ENCODE peak calls at places on chromosomes 13 and 19, in four cellular contexts. W is lower leg skin, I is Peyer's patch, S is H9. D is an unnamed sample.

GRCh38 chr13:45482571-45483173 is 17.9 kb downstream of the COG3 start:
- DNase-seq in W (no peak), I (no peak), S (no peak), D (peak)

GRCh38 chr13:62357887-62358645 is 942.4 kb upstream of the PCDH20 start:
- DNase-seq in W (no peak), I (no peak), S (peak), D (no peak)

GRCh38 chr13:89514534-89515312 is 1832.8 kb upstream of the MIR17HG start:
- DNase-seq in W (no peak), I (no peak), S (no peak), D (peak)

GRCh38 chr13:61202042-61202441 is 213.6 kb downstream of the PCDH20 start:
- DNase-seq in W (no peak), I (no peak), S (peak), D (no peak)

GRCh38 chr13:82627183-82627582 is 1255.1 kb downstream of the SLITRK1 start:
- DNase-seq in W (no peak), I (no peak), S (no peak), D (peak)

GRCh38 chr19:3163230-3163886 is 15.2 kb upstream of the S1PR4 start:
- DNase-seq in W (no peak), I (no peak), S (peak), D (peak)

GRCh38 chr13:74424455-74424854 is 290.3 kb upstream of the KLF12 start:
- DNase-seq in W (no peak), I (no peak), S (no peak), D (no peak)

GRCh38 chr19:28465317-28466086 is 747.4 kb downstream of the UQCRFS1 start:
- DNase-seq in W (peak), I (no peak), S (no peak), D (peak)

GRCh38 chr19:3100747-3101730 is 6.9 kb downstream of the GNA11 start:
- DNase-seq in W (no peak), I (no peak), S (no peak), D (no peak)

GRCh38 chr13:26280295-26280694 is 26.4 kb downstream of the CDK8 start:
- DNase-seq in W (no peak), I (no peak), S (no peak), D (peak)

GRCh38 chr13:27043013-27043412 is 128.6 kb downstream of the USP12 start:
- DNase-seq in W (no peak), I (no peak), S (no peak), D (peak)

GRCh38 chr19:12784394-12784870 is 6.9 kb upstream of the JUNB start:
- DNase-seq in W (no peak), I (peak), S (no peak), D (no peak)
- TF ChIP-seq CTCF in W (no peak), I (no peak), S (no peak), D (no peak)

GRCh38 chr13:51782026-51782710 is 21.8 kb downstream of the DHRS12 start:
- DNase-seq in W (no peak), I (no peak), S (no peak), D (no peak)

GRCh38 chr13:51784097-51784496 is 19.9 kb downstream of the DHRS12 start:
- DNase-seq in W (no peak), I (no peak), S (no peak), D (no peak)

GRCh38 chr13:51780099-51780498 is 23.9 kb downstream of the DHRS12 start:
- DNase-seq in W (peak), I (no peak), S (no peak), D (no peak)

GRCh38 chr13:51783432-51784094 is 20.4 kb downstream of the DHRS12 start:
- DNase-seq in W (no peak), I (no peak), S (no peak), D (no peak)

DNA sequence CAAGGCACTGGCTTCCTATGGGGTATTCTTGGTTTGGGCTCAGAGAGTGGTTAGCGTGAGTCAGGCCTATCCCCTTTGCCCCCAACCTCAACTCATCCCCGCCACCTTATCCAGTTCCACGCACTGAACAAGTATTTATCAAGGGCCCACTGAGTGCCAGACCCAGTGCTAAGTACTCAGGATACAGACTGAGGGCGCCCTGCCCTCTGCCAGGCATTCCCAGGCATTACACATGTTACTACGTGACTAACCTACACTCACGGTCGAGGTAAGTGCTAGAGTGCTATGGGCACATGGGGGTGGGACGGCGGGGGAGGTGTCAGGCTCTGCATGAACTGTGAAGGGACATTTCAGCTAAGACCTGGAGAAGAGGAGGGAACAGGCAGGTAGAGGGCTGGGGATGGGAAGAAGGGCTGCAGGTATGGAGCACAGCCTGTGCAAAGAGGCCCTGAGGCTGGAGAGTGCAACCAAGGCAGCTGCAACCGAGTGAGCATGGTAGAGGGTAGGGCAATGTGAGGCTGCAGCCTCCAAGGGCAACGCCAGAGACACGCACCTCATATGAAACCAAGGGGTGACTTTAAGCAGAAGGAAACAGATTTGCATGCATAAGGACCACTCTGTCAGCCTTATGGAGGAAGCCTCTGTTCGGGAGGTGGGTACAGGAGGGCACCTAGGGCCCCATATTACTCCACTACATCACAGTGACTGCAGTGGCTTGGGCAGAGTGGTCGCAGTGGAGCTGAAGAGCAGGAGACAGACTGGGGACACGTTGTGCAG is 22.5 kb downstream of the DHRS12 start:
- DNase-seq in W (no peak), I (no peak), S (peak), D (no peak)
- TF ChIP-seq CTCF in W (no peak), I (peak), S (peak), D (no peak)

DNA sequence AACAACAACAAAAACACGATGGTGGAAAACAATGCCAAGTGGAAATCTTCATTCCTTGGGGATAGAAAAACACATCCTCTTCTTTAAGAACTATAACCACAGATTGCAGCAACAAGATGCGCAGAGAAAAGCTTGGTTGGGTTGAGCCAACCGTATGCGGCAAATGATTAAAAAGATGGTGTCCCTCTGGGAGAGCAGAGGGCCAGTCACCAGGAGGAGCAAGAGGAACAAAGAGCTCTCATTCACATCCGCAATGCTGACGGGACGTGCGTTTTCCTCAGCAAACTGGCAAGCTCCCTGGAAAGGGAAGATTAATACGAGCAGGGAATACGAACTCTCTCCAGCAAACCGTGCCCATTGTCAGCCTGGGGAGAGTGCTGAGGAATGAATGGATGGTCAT is 141.6 kb downstream of the KATNAL1 start:
- DNase-seq in W (no peak), I (no peak), S (no peak), D (peak)
- TF ChIP-seq CTCF in W (no peak), I (no peak), S (no peak), D (peak)

DNA sequence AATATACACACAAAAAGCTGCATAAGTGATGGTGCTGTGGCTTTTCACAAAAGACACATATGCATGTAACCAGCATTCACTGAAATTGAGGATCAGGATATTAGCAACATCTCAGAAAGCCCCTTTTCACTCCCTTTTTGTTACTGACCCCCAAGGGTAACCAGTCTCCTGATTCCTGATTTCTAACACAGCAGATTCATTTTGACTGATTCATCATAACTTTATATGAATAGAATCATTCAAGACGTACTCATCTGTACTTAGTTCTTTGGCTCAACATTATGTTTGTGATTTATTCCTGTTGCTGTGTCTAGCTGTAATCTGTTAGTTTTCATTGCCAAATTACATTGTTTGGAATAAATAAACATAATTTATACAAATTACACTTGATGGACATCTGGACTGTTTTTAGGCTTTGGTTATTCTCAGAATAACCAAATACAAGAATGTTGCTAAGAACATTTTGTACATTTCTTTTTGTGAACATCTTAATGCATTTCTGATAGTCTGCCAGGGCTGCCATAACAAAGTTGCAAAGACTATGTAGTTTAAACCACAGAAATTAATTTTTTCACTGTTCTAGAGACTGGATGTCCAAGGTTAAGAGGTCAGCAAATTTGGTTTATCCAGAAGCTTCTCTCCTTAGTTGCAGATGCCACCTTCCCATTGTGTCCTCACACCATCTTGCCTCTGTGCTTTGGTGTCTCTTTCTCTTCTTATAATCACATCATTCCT is 62.7 kb upstream of the EDNRB start:
- DNase-seq in W (no peak), I (no peak), S (no peak), D (peak)
- TF ChIP-seq CTCF in W (no peak), I (no peak), S (no peak), D (no peak)

DNA sequence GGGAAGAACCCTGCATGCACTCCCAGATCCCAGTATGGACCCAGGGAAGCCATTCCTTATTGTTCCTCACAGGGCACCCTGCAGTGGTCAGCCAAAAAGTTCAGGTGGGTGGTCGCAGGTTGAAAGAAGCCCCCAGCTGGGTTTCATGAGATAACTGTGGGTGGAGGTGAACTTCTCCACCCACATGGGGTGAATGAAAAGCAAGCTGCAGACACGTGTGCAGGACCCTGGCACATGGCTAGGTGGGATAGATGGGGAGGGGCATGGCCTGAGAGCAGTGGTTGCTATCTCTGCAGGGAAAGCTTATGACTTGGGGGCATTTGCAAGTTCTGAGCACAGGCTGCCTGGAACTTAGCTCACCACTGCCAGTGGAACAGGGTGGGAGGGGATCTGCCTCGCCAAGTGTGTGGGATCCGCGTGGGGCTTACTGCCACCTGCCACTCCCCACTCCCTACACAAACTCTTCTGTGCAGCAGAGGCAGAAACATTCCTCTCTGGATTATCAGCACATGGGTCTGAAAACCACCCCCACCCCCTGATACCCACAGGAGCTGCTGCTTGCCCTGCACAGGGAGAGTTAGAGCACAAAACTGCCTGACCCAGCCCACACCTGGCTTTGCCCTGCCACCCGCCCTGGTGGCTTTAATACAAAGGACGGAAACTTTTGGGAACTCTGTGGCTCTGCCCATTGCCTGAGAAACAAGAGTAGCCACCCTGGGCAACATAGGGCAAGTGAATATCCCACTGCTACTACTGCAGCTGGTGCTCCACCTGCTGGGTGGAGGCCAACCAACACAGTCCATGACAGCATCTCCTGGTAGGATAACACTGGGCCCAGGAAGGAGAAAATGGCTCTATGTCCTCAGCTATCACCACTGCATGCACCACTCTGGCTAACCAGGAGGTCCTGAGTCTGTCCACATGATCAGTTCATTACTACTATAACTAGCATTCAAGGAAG is 24.4 kb downstream of the PLA2G4C start:
- DNase-seq in W (no peak), I (no peak), S (peak), D (no peak)
- TF ChIP-seq CTCF in W (no peak), I (no peak), S (peak), D (no peak)

DNA sequence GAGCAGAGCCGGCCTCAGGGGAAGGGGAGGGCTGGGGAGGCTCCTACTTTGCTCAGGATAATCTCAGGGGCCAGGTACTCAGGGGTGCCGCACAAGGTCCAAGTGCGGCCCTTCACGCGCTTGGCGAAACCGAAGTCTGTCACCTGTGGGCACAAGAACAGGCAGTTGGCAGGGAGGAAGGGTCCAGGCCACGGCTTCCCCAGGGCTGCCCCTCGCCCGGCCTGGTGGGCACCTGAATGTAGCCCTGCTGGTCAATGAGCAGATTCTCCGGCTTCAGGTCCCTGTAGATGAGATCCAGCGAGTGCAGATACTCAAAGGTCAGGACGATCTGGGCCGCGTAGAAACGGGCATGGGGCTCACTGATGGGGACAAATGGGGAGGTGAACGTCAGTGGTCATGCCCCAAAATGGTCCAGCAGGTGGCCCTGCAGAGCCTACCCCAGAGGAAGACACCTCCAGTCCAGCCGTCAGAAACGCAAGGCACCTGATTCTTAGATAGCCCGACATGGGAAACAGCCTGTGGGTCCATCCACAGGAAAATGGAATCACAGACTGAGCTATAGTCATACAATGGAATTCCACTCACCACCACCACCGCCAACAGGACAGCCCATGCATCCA is 7.1 kb upstream of the SAMD1 start:
- DNase-seq in W (no peak), I (no peak), S (no peak), D (no peak)
- TF ChIP-seq CTCF in W (no peak), I (peak), S (peak), D (peak)

D was measured in fibroblast of the aortic adventitia.